ENCODE peak calls at places on chromosome 6, in six cellular contexts. B is T-helper 17 cell; V is HuH-7.5; U is stimulated activated CD8-positive, alpha-beta memory T cell treated with anti-CD3 and anti-CD28 coated beads, Interleukin-2, amount 100 ng/mL, for 1 hour; W is kidney tubule cell; Y is NCI-H2029. K is an unnamed sample.

GRCh38 chr6:37276916-37277509 is 19.1 kb upstream of the TMEM217 start:
- DNase-seq in B (no peak), V (no peak), U (no peak), W (peak), Y (no peak), K (no peak)

GRCh38 chr6:41462980-41463930 is 82.9 kb upstream of the FOXP4 start:
- DNase-seq in B (no peak), V (peak), U (no peak), W (peak), Y (no peak), K (no peak)

GRCh38 chr6:131995924-131996323 is 44.8 kb upstream of the CCN2 start:
- DNase-seq in B (no peak), V (no peak), U (no peak), W (peak), Y (no peak), K (no peak)

GRCh38 chr6:123316733-123317323 is 319.9 kb downstream of the TRDN start:
- DNase-seq in B (no peak), V (no peak), U (no peak), W (peak), Y (peak), K (no peak)

GRCh38 chr6:51986864-51987263 is 100.5 kb downstream of the PKHD1 start:
- DNase-seq in B (no peak), V (no peak), U (no peak), W (no peak), Y (no peak), K (no peak)

GRCh38 chr6:111858347-111858746 is 14.9 kb downstream of the FYN start:
- DNase-seq in B (no peak), V (no peak), U (no peak), W (no peak), Y (no peak), K (no peak)

GRCh38 chr6:134373282-134373922 is 55.5 kb upstream of the SGK1 start:
- DNase-seq in B (no peak), V (no peak), U (no peak), W (peak), Y (no peak), K (no peak)

GRCh38 chr6:167906899-167907298 is 80.2 kb downstream of the AFDN start:
- DNase-seq in B (no peak), V (no peak), U (no peak), W (peak), Y (peak), K (no peak)

GRCh38 chr6:35663447-35664235 is 25.1 kb downstream of the FKBP5 start:
- DNase-seq in B (no peak), V (no peak), U (no peak), W (peak), Y (no peak), K (no peak)

GRCh38 chr6:15166121-15166520 is 79.7 kb upstream of the JARID2 start:
- DNase-seq in B (no peak), V (no peak), U (no peak), W (no peak), Y (no peak), K (no peak)

GRCh38 chr6:154302111-154302752 is 54.4 kb downstream of the IPCEF1 start:
- DNase-seq in B (no peak), V (no peak), U (no peak), W (peak), Y (no peak), K (no peak)

GRCh38 chr6:109187399-109188114 is 92.2 kb downstream of the CEP57L1 start:
- DNase-seq in B (peak), V (peak), U (peak), W (peak), Y (peak), K (no peak)

GRCh38 chr6:57265755-57266221 is 43.7 kb upstream of the RAB23 start:
- DNase-seq in B (no peak), V (no peak), U (no peak), W (peak), Y (no peak), K (no peak)

GRCh38 chr6:150925655-150925928 is 60.1 kb downstream of the MTHFD1L start:
- DNase-seq in B (no peak), V (no peak), U (no peak), W (no peak), Y (no peak), K (no peak)

GRCh38 chr6:82144007-82144851 is 103.3 kb downstream of the IBTK start:
- DNase-seq in B (no peak), V (no peak), U (no peak), W (peak), Y (no peak), K (no peak)

GRCh38 chr6:41505084-41506049 is 40.8 kb upstream of the FOXP4 start:
- DNase-seq in B (no peak), V (no peak), U (no peak), W (peak), Y (peak), K (no peak)

GRCh38 chr6:159828074-159828473 is 28.0 kb downstream of the PNLDC1 start:
- DNase-seq in B (no peak), V (no peak), U (no peak), W (no peak), Y (peak), K (no peak)

GRCh38 chr6:44062771-44063560 is 64.3 kb downstream of the MRPL14 start:
- DNase-seq in B (no peak), V (no peak), U (no peak), W (no peak), Y (no peak), K (no peak)

GRCh38 chr6:127634178-127634577 is 57.2 kb downstream of the C6orf58 start:
- DNase-seq in B (no peak), V (no peak), U (no peak), W (no peak), Y (no peak), K (no peak)

GRCh38 chr6:102525336-102525735 is 1131.8 kb downstream of the GRIK2 start:
- DNase-seq in B (no peak), V (no peak), U (no peak), W (no peak), Y (no peak), K (no peak)

GRCh38 chr6:108559097-108559883 is 1.4 kb upstream of the FOXO3 start:
- DNase-seq in B (peak), V (peak), U (peak), W (peak), Y (peak), K (peak)